ENCODE peak calls at places on chromosomes 13 and 19, in seven cellular contexts. K is heart right ventricle; T is fibroblast of lung; Z is naive thymus-derived CD4-positive, alpha-beta T cell; M is body of pancreas; A is CD4-positive, alpha-beta memory T cell; U is neural progenitor cell. X is an unnamed sample.

GRCh38 chr13:109479991-109480696 is 306.2 kb downstream of the IRS2 start:
- DNase-seq in U (no peak), K (no peak), T (peak; percentile 47), A (no peak), Z (no peak), M (no peak), X (no peak)

GRCh38 chr13:31001647-31002046 is 69.2 kb downstream of the TEX26 start:
- DNase-seq in U (no peak), K (no peak), T (no peak), M (no peak), A (no peak), Z (no peak), X (no peak)

GRCh38 chr19:40400521-40400920 is 10.5 kb upstream of the HIPK4 start:
- DNase-seq in K (no peak), T (no peak), M (no peak), Z (no peak), U (no peak), A (no peak), X (no peak)

GRCh38 chr19:49119411-49120324 is at the start of gene PPFIA3:
- DNase-seq in Z (no peak), K (peak; percentile 76), A (peak; percentile 23), M (peak; percentile 91), T (peak; percentile 51), U (peak; percentile 93), X (peak; percentile 16)

GRCh38 chr13:111204438-111205177 is 89.5 kb downstream of the ARHGEF7 start:
- DNase-seq in Z (no peak), M (peak; percentile 39), U (peak; percentile 63), K (peak; percentile 40), A (no peak), T (peak; percentile 86), X (no peak)

GRCh38 chr13:59094149-59094548 is 1069.6 kb downstream of the DIAPH3 start:
- DNase-seq in U (no peak), M (no peak), T (no peak), Z (no peak), A (no peak), K (no peak), X (no peak)

GRCh38 chr19:30846102-30846501 is 473.9 kb downstream of the ZNF536 start:
- DNase-seq in U (no peak), A (no peak), M (no peak), Z (no peak), T (no peak), K (no peak), X (no peak)

GRCh38 chr19:48085077-48085476 is 25.5 kb downstream of the PLA2G4C start:
- DNase-seq in T (no peak), K (no peak), Z (no peak), A (no peak), M (no peak), U (no peak), X (no peak)

GRCh38 chr13:112113851-112114250 is 46.9 kb downstream of the SOX1 start:
- DNase-seq in M (no peak), K (no peak), T (no peak), Z (no peak), U (no peak), A (no peak), X (no peak)

GRCh38 chr13:39259371-39259770 is 221.1 kb downstream of the NHLRC3 start:
- DNase-seq in T (no peak), K (no peak), U (no peak), Z (no peak), A (no peak), M (no peak), X (no peak)

GRCh38 chr19:40776966-40777794 is 867 bp upstream of the RAB4B start:
- DNase-seq in A (peak; percentile 87), U (peak; percentile 97), T (peak; percentile 92), K (peak; percentile 63), M (peak; percentile 90), Z (peak; percentile 83), X (peak; percentile 78)

GRCh38 chr13:69291292-69291906 is 816.2 kb upstream of the ATXN8OS start:
- DNase-seq in M (no peak), A (no peak), K (no peak), T (no peak), Z (no peak), U (peak; percentile 10), X (no peak)

GRCh38 chr19:45613926-45614725 is 12.1 kb upstream of the GPR4 start:
- DNase-seq in Z (no peak), M (no peak), K (no peak), U (no peak), A (no peak), T (peak; percentile 87), X (no peak)

GRCh38 chr13:70668983-70669382 is 560.7 kb upstream of the KLHL1 start:
- DNase-seq in A (no peak), K (no peak), Z (no peak), M (no peak), T (peak; percentile 5), U (no peak), X (no peak)

GRCh38 chr13:28805193-28805819 is 14.8 kb upstream of the MTUS2 start:
- DNase-seq in M (peak; percentile 20), U (peak; percentile 52), T (no peak), Z (no peak), K (peak; percentile 48), A (no peak), X (no peak)

GRCh38 chr13:114127473-114128347 is 4.7 kb downstream of the RASA3 start:
- DNase-seq in Z (no peak), K (no peak), A (no peak), T (no peak), M (no peak), U (no peak), X (no peak)

GRCh38 chr19:16106121-16106520 is 5.6 kb upstream of the RAB8A start:
- DNase-seq in A (no peak), Z (no peak), M (no peak), U (no peak), T (peak; percentile 39), K (no peak), X (no peak)

DNA sequence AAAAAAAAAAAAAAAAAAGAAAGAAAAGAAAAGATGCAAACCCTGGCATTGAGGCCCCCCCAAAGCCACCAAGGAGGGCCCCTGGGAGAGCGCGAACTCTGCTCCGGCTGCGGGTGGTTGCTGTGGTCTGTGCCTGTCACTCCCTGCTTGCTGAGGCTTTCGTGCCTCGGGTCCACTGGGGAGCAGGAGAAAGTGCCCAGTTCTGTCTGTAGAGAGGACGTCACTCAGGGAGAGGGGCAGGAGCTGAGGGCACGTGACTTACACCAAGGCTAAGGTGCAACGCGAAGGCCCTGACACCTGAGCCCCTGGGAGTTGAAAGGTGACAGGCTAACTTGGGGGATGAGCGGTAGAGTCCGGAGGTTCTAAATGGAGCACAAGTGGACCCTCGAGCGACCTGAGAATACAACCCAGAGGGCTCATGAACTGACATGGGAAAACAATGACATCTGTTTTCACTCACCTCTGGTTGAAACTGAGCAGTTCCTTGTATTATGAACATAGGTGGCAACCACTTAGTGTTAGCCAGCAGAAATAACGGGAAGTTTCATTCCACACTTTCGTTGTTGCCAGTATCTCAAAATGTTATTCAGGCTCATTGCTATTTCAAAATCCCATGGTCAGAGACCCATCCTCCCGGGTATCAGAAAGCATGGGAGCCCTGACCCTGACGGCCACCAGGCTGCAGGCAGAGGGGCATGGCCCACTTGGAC is 69.2 kb upstream of the TM9SF2 start:
- DNase-seq in U (no peak), T (no peak), K (no peak), Z (no peak), A (no peak), M (no peak), X (peak; percentile 17)
- H3K4me3 ChIP-seq in U (peak overlapping the region; percentile 5), T (no peak overlapping the region), K (peak overlapping the region; percentile 18), Z (peak overlapping the region; percentile 32), A (peak overlapping the region; percentile 53), M (no peak overlapping the region), X (peak overlapping the region; percentile 43)

DNA sequence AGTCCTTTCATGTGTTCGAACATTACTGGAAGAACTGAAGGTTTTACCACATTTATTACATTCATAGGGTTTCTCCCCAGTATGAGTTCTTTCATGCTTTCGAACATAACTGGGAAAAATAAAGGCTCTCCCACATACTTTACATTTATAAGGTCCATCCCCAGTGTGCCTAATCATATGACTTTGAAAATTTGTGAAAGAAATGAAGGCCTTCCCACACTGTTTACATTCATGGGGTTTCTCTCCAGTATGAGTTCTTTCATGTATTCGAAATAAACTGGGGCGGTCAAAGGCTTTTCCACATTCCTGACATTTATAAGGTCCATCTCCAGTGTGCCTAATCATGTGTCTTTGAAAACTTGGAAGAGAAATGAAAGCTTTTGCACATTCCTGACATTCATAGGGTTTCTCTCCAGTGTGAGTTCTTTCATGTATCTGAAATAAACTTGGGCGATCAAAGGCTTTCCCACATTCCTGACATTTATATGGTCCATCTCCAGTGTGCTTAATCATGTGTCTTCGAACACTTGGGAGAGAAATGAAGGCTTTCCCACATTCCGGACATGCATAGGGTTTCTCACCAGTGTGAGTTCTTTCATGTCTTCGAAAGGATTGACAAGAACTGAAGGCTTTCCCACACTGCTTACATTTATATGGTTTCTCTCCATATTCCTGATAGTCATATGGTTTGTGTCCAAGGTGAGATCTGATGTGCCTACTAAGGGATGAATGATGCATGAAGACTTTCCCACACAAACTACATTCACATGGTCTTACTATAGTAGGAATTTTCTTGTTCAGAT is 24.0 kb downstream of the ZNF564 start:
- DNase-seq in K (no peak), T (peak; percentile 56), A (peak; percentile 15), M (no peak), U (peak; percentile 8), Z (peak; percentile 18), X (no peak)
- H3K9me3 ChIP-seq in K (peaks cover 96% of the 10 kb centered on the region), T (peaks cover 22% of the 10 kb centered on the region), A (peaks cover 78% of the 10 kb centered on the region), M (peaks cover 80% of the 10 kb centered on the region), U (peaks cover 86% of the 10 kb centered on the region), Z (peaks cover 96% of the 10 kb centered on the region), X (peaks cover 79% of the 10 kb centered on the region)

GRCh38 chr19:3698386-3698950 is 1.8 kb downstream of the PIP5K1C start:
- DNase-seq in Z (no peak), A (no peak), K (no peak), M (no peak), U (no peak), T (peak; percentile 41), X (no peak)
- H3K27ac ChIP-seq in Z (no peak overlapping the region), A (no peak overlapping the region), K (no peak overlapping the region), M (no peak overlapping the region), U (no peak overlapping the region), T (peak overlapping the region; percentile 19), X (peak overlapping the region; percentile 24)

DNA sequence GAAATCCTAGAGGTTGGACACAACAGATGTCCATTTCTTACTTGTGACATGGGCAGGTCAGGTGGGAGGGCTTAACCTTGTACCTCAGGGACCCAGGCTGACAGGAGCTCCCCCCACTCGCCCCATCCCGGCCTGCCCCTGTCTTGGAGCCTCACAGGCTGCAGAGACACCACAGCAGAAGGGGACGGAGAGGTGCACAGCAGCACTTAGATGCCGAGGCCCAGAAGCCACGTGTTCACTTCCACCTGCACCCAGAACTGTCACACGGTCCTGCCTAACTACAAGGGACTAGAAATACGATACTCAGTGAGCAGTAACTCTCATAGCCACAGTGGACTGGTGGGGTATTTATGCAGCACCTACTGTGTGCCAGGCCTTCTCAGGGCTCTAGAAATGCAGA is 129.7 kb downstream of the SIPA1L3 start:
- DNase-seq in A (no peak), K (no peak), Z (no peak), M (no peak), U (no peak), T (no peak), X (no peak)
- H3K4me3 ChIP-seq in A (no peak overlapping the region), K (no peak overlapping the region), Z (no peak overlapping the region), M (no peak overlapping the region), U (no peak overlapping the region), T (no peak overlapping the region), X (no peak overlapping the region)

X was measured in CD8-positive, alpha-beta memory T cell.